ENCODE peak calls at places on chromosome 1, in ten cellular contexts. Z is NCI-H1930, B is hypothalamus, N is uterus, R is OCI-LY7, T is SW480, A is iPS DF 6.9, M is gastrocnemius medialis, G is brain microvascular endothelial cell, F is iris pigment epithelial cell. Y is an unnamed sample.

GRCh38 chr1:41859686-41860085 is 59.0 kb downstream of the HIVEP3 start:
- DNase-seq in A (no peak), N (no peak), M (no peak), G (no peak), T (peak; percentile 48), B (no peak), R (no peak), F (no peak), Z (no peak), Y (no peak)

GRCh38 chr1:233569636-233570035 is 44.3 kb upstream of the KCNK1 start:
- DNase-seq in A (no peak), N (no peak), R (no peak), Z (no peak), B (no peak), T (no peak), G (no peak), M (no peak), F (peak; percentile 43), Y (no peak)

GRCh38 chr1:45679123-45679522 is 7.2 kb downstream of the GPBP1L1 start:
- DNase-seq in R (no peak), G (no peak), F (peak; percentile 17), M (peak; percentile 35), N (no peak), A (no peak), Z (no peak), T (no peak), B (no peak), Y (no peak)

GRCh38 chr1:11730429-11730861 is 5.5 kb upstream of the AGTRAP start:
- DNase-seq in R (peak; percentile 82), B (no peak), F (peak; percentile 65), G (no peak), Z (no peak), M (no peak), A (no peak), N (no peak), T (no peak), Y (no peak)

GRCh38 chr1:15799928-15800835 is 7.3 kb downstream of the UQCRHL start:
- DNase-seq in G (peak; percentile 37), T (peak; percentile 99), N (no peak), A (no peak), M (peak; percentile 19), F (peak; percentile 40), Z (no peak), R (no peak), B (no peak), Y (peak; percentile 42)

GRCh38 chr1:119808491-119808890 is 2.8 kb downstream of the REG4 start:
- DNase-seq in Z (no peak), B (no peak), F (no peak), N (no peak), T (no peak), G (no peak), A (no peak), M (no peak), R (no peak), Y (no peak)

GRCh38 chr1:154208677-154209390 is 2.7 kb upstream of the CFAP141 start:
- DNase-seq in B (no peak), F (no peak), T (no peak), A (no peak), M (peak; percentile 45), R (no peak), Z (no peak), G (no peak), N (no peak), Y (no peak)

GRCh38 chr1:29330089-29330488 is 93.8 kb downstream of the PTPRU start:
- DNase-seq in R (no peak), B (no peak), F (no peak), M (no peak), G (no peak), N (no peak), Z (no peak), T (no peak), A (no peak), Y (no peak)

GRCh38 chr1:38217316-38217715 is 170.7 kb upstream of the POU3F1 start:
- DNase-seq in N (no peak), M (no peak), R (no peak), Z (no peak), A (no peak), B (no peak), F (no peak), T (no peak), G (no peak), Y (no peak)

GRCh38 chr1:102588536-102588935 is 519.8 kb downstream of the COL11A1 start:
- DNase-seq in R (no peak), M (no peak), G (no peak), Z (no peak), A (no peak), B (no peak), T (no peak), N (no peak), F (peak; percentile 0), Y (no peak)

Y was measured in SHP77.